ENCODE peak calls at places on chromosomes 13 and 19, in ten cellular contexts. L is AG09319; Q is CD8-positive, alpha-beta T cell; Z is neural crest cell; B is progenitor cell of endocrine pancreas; O is GM12878; X is cardiac fibroblast; V is endothelial cell; U is activated B cell treated with CpG ODN at 0.5 μM for 24 hours; A is neural progenitor cell. H is an unnamed sample.

GRCh38 chr19:42386974-42387707 is 3.0 kb downstream of the CNFN start:
- DNase-seq in X (peak), B (peak), Q (peak), Z (peak), U (peak), O (no peak), A (peak), L (peak), V (peak), H (peak)

GRCh38 chr19:15276620-15277019 is 44.4 kb upstream of the EPHX3 start:
- DNase-seq in U (no peak), L (no peak), X (no peak), Q (no peak), V (no peak), O (no peak), B (no peak), Z (no peak), A (no peak), H (no peak)

GRCh38 chr13:42497798-42498197 is 76.2 kb upstream of the TNFSF11 start:
- DNase-seq in Z (no peak), B (no peak), L (no peak), A (no peak), U (no peak), X (peak), O (peak), Q (no peak), V (no peak), H (no peak)

GRCh38 chr19:3383121-3383722 is 16.8 kb downstream of the NFIC start:
- DNase-seq in X (no peak), B (no peak), U (no peak), L (no peak), A (no peak), Z (no peak), V (no peak), Q (no peak), O (no peak), H (no peak)

GRCh38 chr13:74287672-74288169 is 153.5 kb upstream of the KLF12 start:
- DNase-seq in L (peak), Z (peak), V (peak), U (peak), Q (peak), X (peak), O (no peak), B (no peak), A (peak), H (peak)

GRCh38 chr13:74667656-74668055 is 533.5 kb upstream of the KLF12 start:
- DNase-seq in O (no peak), X (no peak), L (no peak), Z (no peak), V (no peak), A (no peak), B (no peak), U (no peak), Q (no peak), H (no peak)

GRCh38 chr19:47075941-47076340 is 27.5 kb upstream of the TMEM160 start:
- DNase-seq in X (no peak), U (no peak), B (no peak), L (no peak), A (no peak), O (no peak), V (no peak), Q (no peak), Z (no peak), H (no peak)

GRCh38 chr13:113442354-113442984 is 10.8 kb downstream of the ADPRHL1 start:
- DNase-seq in O (no peak), L (no peak), U (no peak), Z (no peak), Q (no peak), A (no peak), V (no peak), B (no peak), X (no peak), H (no peak)

GRCh38 chr19:15427991-15428471 is 9.2 kb upstream of the AKAP8L start:
- DNase-seq in L (no peak), Z (no peak), X (no peak), Q (no peak), V (no peak), B (no peak), A (no peak), O (no peak), U (no peak), H (no peak)

GRCh38 chr13:39266426-39266825 is 228.2 kb downstream of the NHLRC3 start:
- DNase-seq in V (no peak), O (no peak), A (no peak), X (peak), Z (no peak), L (no peak), Q (no peak), U (no peak), B (no peak), H (no peak)

GRCh38 chr19:10095622-10095947 is 6.9 kb downstream of the ANGPTL6 start:
- DNase-seq in O (no peak), U (no peak), V (no peak), L (no peak), Q (no peak), B (no peak), Z (no peak), A (no peak), X (no peak), H (no peak)

GRCh38 chr19:46056536-46056935 is 15.7 kb upstream of the IGFL4 start:
- DNase-seq in A (no peak), U (no peak), V (no peak), B (no peak), X (no peak), L (no peak), Q (no peak), O (no peak), Z (no peak), H (no peak)

GRCh38 chr13:67299731-67300130 is 69.6 kb upstream of the PCDH9 start:
- DNase-seq in B (no peak), Z (no peak), U (no peak), O (no peak), A (no peak), L (no peak), Q (no peak), X (peak), V (no peak), H (no peak)
- TF ChIP-seq CTCF in B (no peak), Z (no peak), U (no peak), O (no peak), A (no peak), L (no peak), Q (no peak), X (no peak), V (no peak), H (no peak)

GRCh38 chr19:18401580-18402112 is 4.2 kb upstream of the LRRC25 start:
- DNase-seq in Q (no peak), Z (no peak), L (no peak), O (no peak), B (no peak), U (peak), V (peak), A (peak), X (peak), H (no peak)
- TF ChIP-seq CTCF in Q (no peak), Z (peak), L (peak), O (peak), B (peak), U (no peak), V (no peak), A (peak), X (peak), H (no peak)

GRCh38 chr13:98039964-98040363 is 86.5 kb downstream of the IPO5 start:
- DNase-seq in Z (no peak), V (no peak), X (no peak), A (no peak), L (no peak), Q (no peak), U (no peak), O (no peak), B (no peak), H (no peak)
- TF ChIP-seq CTCF in Z (no peak), V (no peak), X (no peak), A (peak), L (no peak), Q (no peak), U (no peak), O (no peak), B (no peak), H (no peak)

GRCh38 chr19:31140717-31141116 is 208.5 kb downstream of the TSHZ3 start:
- DNase-seq in Q (no peak), Z (no peak), A (no peak), L (no peak), X (peak), B (no peak), O (no peak), V (no peak), U (no peak), H (no peak)
- TF ChIP-seq CTCF in Q (no peak), Z (no peak), A (no peak), L (no peak), X (no peak), B (no peak), O (no peak), V (no peak), U (no peak), H (no peak)

DNA sequence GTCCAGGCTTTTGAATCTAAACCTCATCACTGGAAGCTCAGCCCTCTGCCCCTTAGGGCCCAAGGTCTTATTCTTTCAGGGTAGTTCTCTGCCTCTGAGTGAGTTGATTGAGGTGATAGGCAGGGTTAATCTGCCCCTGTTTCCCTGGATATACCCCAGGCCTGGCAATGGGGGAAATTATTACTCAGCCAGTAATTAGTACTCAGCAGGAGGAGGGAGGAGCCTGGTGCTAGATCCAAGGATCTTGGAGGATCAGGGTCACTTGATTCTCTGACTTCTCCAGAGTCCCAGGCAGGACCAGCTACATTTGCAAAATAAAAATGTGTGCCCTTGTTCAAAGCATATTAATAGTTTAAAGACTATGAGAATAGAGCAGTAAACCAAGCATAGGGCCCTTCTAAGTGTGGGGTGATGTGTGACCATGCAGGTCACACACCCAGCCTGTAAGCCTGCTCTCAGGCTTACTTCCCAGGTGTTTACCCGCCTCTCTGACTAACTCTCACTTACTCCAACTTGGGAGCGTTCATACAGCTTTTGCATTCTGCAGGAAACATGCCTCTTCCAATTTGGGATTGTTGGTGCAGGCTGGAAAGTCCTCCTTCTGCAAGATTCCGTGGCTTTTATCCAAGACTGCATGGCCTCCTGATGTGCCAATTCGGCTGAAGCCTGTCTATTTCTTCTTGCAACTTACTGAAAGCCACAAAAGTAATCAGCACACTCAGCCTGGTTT is 7.9 kb upstream of the STK24 start:
- DNase-seq in B (no peak), A (no peak), O (no peak), Z (no peak), Q (no peak), X (no peak), L (no peak), U (no peak), V (no peak), H (no peak)
- TF ChIP-seq CTCF in B (no peak), A (no peak), O (no peak), Z (no peak), Q (no peak), X (no peak), L (no peak), U (no peak), V (no peak), H (no peak)

GRCh38 chr19:8831373-8831772 is 731 bp downstream of the ZNF558 start:
- DNase-seq in Z (no peak), Q (no peak), L (no peak), O (no peak), A (peak), X (no peak), V (no peak), U (no peak), B (no peak), H (no peak)
- TF ChIP-seq CTCF in Z (no peak), Q (no peak), L (no peak), O (no peak), A (no peak), X (no peak), V (no peak), U (no peak), B (no peak), H (no peak)

DNA sequence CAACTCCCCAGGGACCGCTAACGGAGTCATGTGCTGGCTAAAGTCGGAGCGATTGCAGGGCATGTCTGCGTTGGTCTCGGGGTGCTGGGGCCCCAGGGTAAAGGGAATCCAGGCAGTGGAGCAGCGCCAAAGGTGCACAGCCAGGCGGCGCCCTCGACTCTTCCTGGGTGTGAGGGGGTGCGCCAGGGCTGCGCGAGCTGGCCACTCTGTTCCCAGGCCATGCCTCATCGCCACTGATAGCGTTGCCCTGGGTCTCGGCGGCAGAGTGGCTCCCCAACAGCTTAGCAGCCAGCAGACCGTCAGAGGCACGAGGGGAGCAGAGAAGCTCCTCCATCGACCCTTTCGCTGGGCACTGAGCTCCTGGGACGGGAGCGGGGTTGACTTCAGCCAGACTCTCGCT is 152.7 kb downstream of the B3GLCT start:
- DNase-seq in Z (no peak), U (no peak), V (no peak), Q (no peak), L (no peak), B (no peak), A (no peak), X (no peak), O (no peak), H (no peak)
- TF ChIP-seq CTCF in Z (no peak), U (no peak), V (no peak), Q (no peak), L (no peak), B (no peak), A (no peak), X (no peak), O (no peak), H (no peak)

H was measured in natural killer cell.